ENCODE peak calls at places on chromosomes 2 and 18, in six cellular contexts. S is psoas muscle, V is dorsolateral prefrontal cortex, K is small intestine, Q is colonic mucosa, P is breast epithelium. W is an unnamed sample.
A peak's percentile ranks its signal among the peaks of the same experiment; 100 is the strongest.

GRCh38 chr2:148860037-148860436 is 15.0 kb upstream of the KIF5C start:
- DNase-seq in S (no peak), V (no peak), K (no peak), Q (no peak), P (no peak), W (no peak)

GRCh38 chr2:221042926-221043325 is 529.2 kb downstream of the EPHA4 start:
- DNase-seq in S (no peak), V (no peak), K (no peak), Q (no peak), P (no peak), W (no peak)

GRCh38 chr2:166197446-166197845 is 69.6 kb upstream of the SCN1A start:
- DNase-seq in S (no peak), V (no peak), K (no peak), Q (no peak), P (no peak), W (no peak)

GRCh38 chr2:43774617-43775016 is 778 bp downstream of the DYNC2LI1 start:
- DNase-seq in S (no peak), V (no peak), K (peak; percentile 33), Q (no peak), P (no peak), W (no peak)

GRCh38 chr2:9252002-9252357 is 45.4 kb downstream of the ASAP2 start:
- DNase-seq in S (no peak), V (no peak), K (no peak), Q (no peak), P (no peak), W (no peak)

GRCh38 chr2:63817382-63817781 is 24.3 kb upstream of the UGP2 start:
- DNase-seq in S (no peak), V (no peak), K (peak; percentile 7), Q (no peak), P (no peak), W (no peak)

GRCh38 chr2:172089005-172089504 is 3.7 kb downstream of the DLX1 start:
- DNase-seq in S (no peak), V (no peak), K (no peak), Q (no peak), P (no peak), W (no peak)

GRCh38 chr18:27361477-27361876 is 176.4 kb upstream of the CHST9 start:
- DNase-seq in S (no peak), V (no peak), K (no peak), Q (no peak), P (no peak), W (no peak)

GRCh38 chr2:222897898-222898297 is 37.1 kb downstream of the ACSL3 start:
- DNase-seq in S (no peak), V (no peak), K (no peak), Q (no peak), P (no peak), W (no peak)

GRCh38 chr18:78154444-78154843 is 825.2 kb upstream of the SALL3 start:
- DNase-seq in S (no peak), V (no peak), K (no peak), Q (no peak), P (no peak), W (no peak)
- H3K4me3 ChIP-seq in S (no peak overlapping the region), V (no peak overlapping the region), K (no peak overlapping the region), Q (no peak overlapping the region), P (no peak overlapping the region), W (no peak overlapping the region)

DNA sequence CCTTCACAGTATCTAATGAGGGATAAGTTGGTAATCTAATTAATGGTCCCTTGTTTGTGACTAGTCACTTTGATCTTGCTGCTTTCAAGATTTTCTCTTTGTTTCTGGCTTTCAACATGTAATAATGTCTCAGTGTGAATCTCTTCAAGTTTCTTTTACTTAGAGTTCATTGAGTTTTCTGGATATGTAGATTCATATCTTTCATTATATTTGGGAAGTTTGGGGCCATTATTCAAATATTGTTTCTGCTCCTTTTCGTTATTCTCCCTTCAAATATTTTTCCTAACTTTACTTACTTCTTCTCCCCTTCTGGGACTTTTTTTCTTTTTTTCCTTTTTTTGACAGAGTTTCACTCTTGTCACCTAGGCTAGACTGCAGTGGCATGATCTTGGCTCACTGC is 21.1 kb upstream of the NAPG start:
- DNase-seq in S (no peak), V (no peak), K (no peak), Q (no peak), P (no peak), W (no peak)
- H3K27ac ChIP-seq in S (no peak overlapping the region), V (no peak overlapping the region), K (no peak overlapping the region), Q (no peak overlapping the region), P (no peak overlapping the region), W (no peak overlapping the region)

GRCh38 chr2:37665038-37665437 is 6.4 kb downstream of the CDC42EP3 start:
- DNase-seq in S (no peak), V (no peak), K (no peak), Q (no peak), P (no peak), W (no peak)

GRCh38 chr2:37669500-37669899 is 1.9 kb downstream of the CDC42EP3 start:
- DNase-seq in S (no peak), V (no peak), K (no peak), Q (no peak), P (no peak), W (no peak)

GRCh38 chr2:37666772-37667171 is 4.7 kb downstream of the CDC42EP3 start:
- DNase-seq in S (no peak), V (no peak), K (no peak), Q (no peak), P (no peak), W (no peak)

GRCh38 chr2:37665622-37666362 is 5.7 kb downstream of the CDC42EP3 start:
- DNase-seq in S (no peak), V (no peak), K (no peak), Q (no peak), P (no peak), W (no peak)

DNA sequence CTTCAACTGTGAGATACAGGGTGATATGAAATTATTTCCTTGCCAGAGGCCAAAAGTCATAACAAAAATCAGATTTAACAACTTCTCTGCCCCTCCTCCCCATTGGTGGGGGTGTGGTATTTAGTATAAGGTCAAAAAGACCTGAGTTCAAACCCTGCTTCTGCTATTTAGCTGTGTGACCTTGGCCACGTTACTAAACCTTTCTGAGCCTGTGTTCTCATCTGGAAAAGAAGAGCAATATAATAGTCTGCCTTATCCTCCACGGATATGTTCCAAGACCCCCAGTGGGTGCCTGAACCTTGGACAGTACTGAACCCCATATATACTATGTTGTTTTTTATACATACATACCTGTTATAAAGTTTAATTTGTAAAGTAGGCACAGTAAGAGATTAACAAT is 3.7 kb downstream of the CDC42EP3 start:
- DNase-seq in S (no peak), V (no peak), K (no peak), Q (no peak), P (no peak), W (no peak)
- H3K4me3 ChIP-seq in S (peak overlapping the region; percentile 98), V (no peak overlapping the region), K (no peak overlapping the region), Q (no peak overlapping the region), P (no peak overlapping the region), W (no peak overlapping the region)

GRCh38 chr2:25316101-25316500 is 25.6 kb downstream of the DNMT3A start:
- DNase-seq in S (no peak), V (no peak), K (no peak), Q (no peak), P (no peak), W (peak; percentile 79)

GRCh38 chr2:25315316-25315680 is 26.4 kb downstream of the DNMT3A start:
- DNase-seq in S (no peak), V (no peak), K (no peak), Q (no peak), P (no peak), W (no peak)

GRCh38 chr2:25313711-25314513 is 27.8 kb downstream of the DNMT3A start:
- DNase-seq in S (no peak), V (no peak), K (no peak), Q (no peak), P (no peak), W (no peak)

GRCh38 chr2:25312958-25313710 is 28.6 kb downstream of the DNMT3A start:
- DNase-seq in S (no peak), V (no peak), K (no peak), Q (no peak), P (no peak), W (no peak)

DNA sequence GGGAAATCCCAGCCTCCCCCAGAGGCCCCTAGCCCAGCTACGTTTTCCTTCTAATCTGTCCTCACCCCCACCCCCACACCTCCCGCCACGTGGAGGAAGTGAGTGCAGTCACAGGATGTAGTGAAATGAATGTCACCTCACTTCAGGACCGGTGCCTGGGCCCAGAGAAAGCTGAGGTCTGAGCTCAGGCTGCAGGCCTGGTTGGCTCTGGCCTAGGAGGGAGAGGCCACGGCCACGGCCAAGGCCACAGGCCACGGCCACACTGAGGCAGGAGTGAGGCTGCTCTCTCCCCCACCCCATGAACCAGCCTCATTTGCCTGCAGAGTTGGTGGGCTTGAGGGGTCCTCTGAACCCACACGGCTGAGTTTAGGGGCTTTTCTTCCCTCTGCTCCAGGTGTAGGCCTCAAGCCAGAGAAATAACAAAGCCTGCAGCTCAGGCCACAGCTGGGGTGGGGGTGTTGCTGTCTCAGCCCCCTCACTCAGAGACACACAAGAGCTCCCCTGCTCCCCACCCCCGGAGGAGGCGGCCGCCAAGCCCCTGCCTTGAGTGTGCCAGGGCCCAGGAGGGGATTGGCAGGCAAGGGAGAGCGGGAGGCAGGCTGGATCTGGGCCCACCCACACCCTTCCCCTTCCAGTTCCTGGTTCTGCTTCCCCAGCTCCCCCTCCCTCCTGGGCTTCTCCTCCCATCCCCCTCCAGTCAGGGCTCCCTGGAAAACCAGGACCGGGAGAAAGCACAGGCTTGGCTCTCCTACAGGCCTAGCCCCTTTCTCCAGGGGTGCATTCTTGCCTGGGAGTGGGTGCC is 27.0 kb downstream of the DNMT3A start:
- DNase-seq in S (peak; percentile 61), V (peak; percentile 73), K (peak; percentile 33), Q (peak; percentile 54), P (no peak), W (peak; percentile 85)
- H3K27ac ChIP-seq in S (peak overlapping the region; percentile 82), V (peak overlapping the region; percentile 78), K (peak overlapping the region; percentile 36), Q (peak overlapping the region; percentile 18), P (peak overlapping the region; percentile 87), W (no peak overlapping the region)